ENCODE peak calls at places on chromosomes 11 and 22, in nine cellular contexts. One of them, this sample, is unnamed.

GRCh38 chr11:114175706-114176105 is 116.2 kb downstream of the ZBTB16 start:
- DNase-seq in lower leg skin: no peak
- DNase-seq in cardiac muscle cell: no peak
- DNase-seq in neural progenitor cell: no peak
- DNase-seq in fibroblast of villous mesenchyme: no peak
- DNase-seq in fibroblast of the aortic adventitia: no peak
- DNase-seq in MM.1S: no peak
- DNase-seq in neural crest cell: no peak
- DNase-seq in tibial nerve: no peak
- DNase-seq in this sample: no peak

GRCh38 chr22:39206491-39206890 is 38.3 kb downstream of the PDGFB start:
- DNase-seq in lower leg skin: no peak
- DNase-seq in cardiac muscle cell: no peak
- DNase-seq in neural progenitor cell: no peak
- DNase-seq in fibroblast of villous mesenchyme: no peak
- DNase-seq in fibroblast of the aortic adventitia: no peak
- DNase-seq in MM.1S: no peak
- DNase-seq in neural crest cell: no peak
- DNase-seq in tibial nerve: no peak
- DNase-seq in this sample: no peak

GRCh38 chr11:36213050-36213840 is 76.0 kb downstream of the COMMD9 start:
- DNase-seq in lower leg skin: no peak
- DNase-seq in cardiac muscle cell: no peak
- DNase-seq in neural progenitor cell: peak
- DNase-seq in fibroblast of villous mesenchyme: no peak
- DNase-seq in fibroblast of the aortic adventitia: no peak
- DNase-seq in MM.1S: no peak
- DNase-seq in neural crest cell: no peak
- DNase-seq in tibial nerve: no peak
- DNase-seq in this sample: no peak

GRCh38 chr11:126115253-126115540 is 52.5 kb upstream of the CDON start:
- DNase-seq in lower leg skin: no peak
- DNase-seq in cardiac muscle cell: no peak
- DNase-seq in neural progenitor cell: no peak
- DNase-seq in fibroblast of villous mesenchyme: no peak
- DNase-seq in fibroblast of the aortic adventitia: peak
- DNase-seq in MM.1S: no peak
- DNase-seq in neural crest cell: no peak
- DNase-seq in tibial nerve: no peak
- DNase-seq in this sample: no peak

GRCh38 chr22:43337946-43338345 is 5.2 kb downstream of the SCUBE1 start:
- DNase-seq in lower leg skin: no peak
- DNase-seq in cardiac muscle cell: no peak
- DNase-seq in neural progenitor cell: no peak
- DNase-seq in fibroblast of villous mesenchyme: no peak
- DNase-seq in fibroblast of the aortic adventitia: no peak
- DNase-seq in MM.1S: no peak
- DNase-seq in neural crest cell: no peak
- DNase-seq in tibial nerve: no peak
- DNase-seq in this sample: no peak

GRCh38 chr22:20588843-20589581 is 81.6 kb downstream of the MED15 start:
- DNase-seq in lower leg skin: no peak
- DNase-seq in cardiac muscle cell: no peak
- DNase-seq in neural progenitor cell: no peak
- DNase-seq in fibroblast of villous mesenchyme: no peak
- DNase-seq in fibroblast of the aortic adventitia: no peak
- DNase-seq in MM.1S: no peak
- DNase-seq in neural crest cell: no peak
- DNase-seq in tibial nerve: no peak
- DNase-seq in this sample: no peak

GRCh38 chr22:28425211-28425610 is 254.4 kb downstream of the TTC28 start:
- DNase-seq in lower leg skin: no peak
- DNase-seq in cardiac muscle cell: no peak
- DNase-seq in neural progenitor cell: no peak
- DNase-seq in fibroblast of villous mesenchyme: no peak
- DNase-seq in fibroblast of the aortic adventitia: no peak
- DNase-seq in MM.1S: no peak
- DNase-seq in neural crest cell: no peak
- DNase-seq in tibial nerve: no peak
- DNase-seq in this sample: no peak

GRCh38 chr11:73271936-73272679 is at the start of gene P2RY6:
- DNase-seq in lower leg skin: no peak
- DNase-seq in cardiac muscle cell: peak
- DNase-seq in neural progenitor cell: no peak
- DNase-seq in fibroblast of villous mesenchyme: peak
- DNase-seq in fibroblast of the aortic adventitia: peak
- DNase-seq in MM.1S: peak
- DNase-seq in neural crest cell: no peak
- DNase-seq in tibial nerve: peak
- DNase-seq in this sample: no peak

GRCh38 chr22:48376428-48376827 is 1451.2 kb downstream of the BRD1 start:
- DNase-seq in lower leg skin: no peak
- DNase-seq in cardiac muscle cell: no peak
- DNase-seq in neural progenitor cell: peak
- DNase-seq in fibroblast of villous mesenchyme: no peak
- DNase-seq in fibroblast of the aortic adventitia: no peak
- DNase-seq in MM.1S: no peak
- DNase-seq in neural crest cell: no peak
- DNase-seq in tibial nerve: no peak
- DNase-seq in this sample: no peak

GRCh38 chr22:24153959-24154358 is 27.3 kb upstream of the SUSD2 start:
- DNase-seq in lower leg skin: no peak
- DNase-seq in cardiac muscle cell: no peak
- DNase-seq in neural progenitor cell: no peak
- DNase-seq in fibroblast of villous mesenchyme: no peak
- DNase-seq in fibroblast of the aortic adventitia: no peak
- DNase-seq in MM.1S: no peak
- DNase-seq in neural crest cell: no peak
- DNase-seq in tibial nerve: no peak
- DNase-seq in this sample: no peak

GRCh38 chr11:94766656-94767291 is 1.4 kb upstream of the AMOTL1 start:
- DNase-seq in lower leg skin: no peak
- DNase-seq in cardiac muscle cell: peak
- DNase-seq in neural progenitor cell: peak
- DNase-seq in fibroblast of villous mesenchyme: peak
- DNase-seq in fibroblast of the aortic adventitia: peak
- DNase-seq in MM.1S: no peak
- DNase-seq in neural crest cell: no peak
- DNase-seq in tibial nerve: no peak
- DNase-seq in this sample: no peak

GRCh38 chr11:107592813-107593212 is 1.9 kb downstream of the ELMOD1 start:
- DNase-seq in lower leg skin: no peak
- DNase-seq in cardiac muscle cell: peak
- DNase-seq in neural progenitor cell: peak
- DNase-seq in fibroblast of villous mesenchyme: no peak
- DNase-seq in fibroblast of the aortic adventitia: no peak
- DNase-seq in MM.1S: no peak
- DNase-seq in neural crest cell: no peak
- DNase-seq in tibial nerve: no peak
- DNase-seq in this sample: no peak

GRCh38 chr11:65013692-65014145 is 241 bp upstream of the ARL2 start:
- DNase-seq in lower leg skin: no peak
- DNase-seq in cardiac muscle cell: peak
- DNase-seq in neural progenitor cell: peak
- DNase-seq in fibroblast of villous mesenchyme: peak
- DNase-seq in fibroblast of the aortic adventitia: peak
- DNase-seq in MM.1S: peak
- DNase-seq in neural crest cell: peak
- DNase-seq in tibial nerve: peak
- DNase-seq in this sample: peak
- TF ChIP-seq CTCF in lower leg skin: no peak
- TF ChIP-seq CTCF in cardiac muscle cell: no peak
- TF ChIP-seq CTCF in neural progenitor cell: peak
- TF ChIP-seq CTCF in fibroblast of villous mesenchyme: no peak
- TF ChIP-seq CTCF in fibroblast of the aortic adventitia: peak
- TF ChIP-seq CTCF in MM.1S: no peak
- TF ChIP-seq CTCF in neural crest cell: no peak
- TF ChIP-seq CTCF in tibial nerve: no peak
- TF ChIP-seq CTCF in this sample: peak

DNA sequence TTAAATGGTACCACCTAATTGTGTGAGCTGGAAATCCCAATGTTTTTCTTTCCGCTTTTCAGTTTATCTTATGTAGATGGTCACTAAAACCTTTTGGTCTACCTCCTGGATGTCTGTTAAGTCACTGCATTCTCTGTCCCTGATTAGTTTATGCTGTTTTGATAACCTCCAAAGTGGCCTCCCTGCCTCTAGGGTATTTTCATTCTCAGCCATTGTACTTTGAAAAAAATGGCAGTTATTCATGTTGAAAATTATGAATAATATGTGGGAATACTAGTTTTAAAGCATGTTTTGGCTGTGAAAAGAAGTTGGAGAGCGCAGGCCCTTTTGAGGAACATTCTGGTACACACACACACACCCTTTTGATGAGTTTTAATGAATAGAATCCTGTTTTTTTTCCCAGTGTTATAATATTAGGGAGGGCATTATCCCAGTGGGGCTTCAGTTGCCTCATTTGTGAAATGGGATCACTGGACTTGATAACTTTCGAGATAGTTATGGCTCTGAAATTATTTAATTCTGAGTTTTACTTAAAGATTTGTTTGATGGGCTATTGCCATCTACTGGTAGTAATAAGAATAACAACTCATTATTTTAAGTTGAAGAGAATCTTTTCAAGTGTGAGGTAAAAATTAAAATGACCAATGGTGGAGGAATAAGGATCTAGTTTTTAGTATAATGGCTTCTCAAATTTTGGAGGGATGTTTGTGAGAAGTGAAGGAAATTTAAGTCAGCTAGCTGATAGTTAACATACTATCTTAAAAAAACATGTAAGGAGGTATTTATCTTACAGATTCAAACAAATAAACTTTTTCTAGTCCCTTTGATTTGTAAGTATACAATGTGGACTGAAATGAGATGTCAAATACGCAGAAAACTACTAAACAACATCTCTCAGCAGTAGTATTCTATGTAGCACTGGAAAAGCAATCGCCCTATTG is 3.9 kb downstream of the FDX1 start:
- DNase-seq in lower leg skin: no peak
- DNase-seq in cardiac muscle cell: peak
- DNase-seq in neural progenitor cell: no peak
- DNase-seq in fibroblast of villous mesenchyme: peak
- DNase-seq in fibroblast of the aortic adventitia: peak
- DNase-seq in MM.1S: peak
- DNase-seq in neural crest cell: no peak
- DNase-seq in tibial nerve: no peak
- DNase-seq in this sample: peak
- TF ChIP-seq CTCF in lower leg skin: no peak
- TF ChIP-seq CTCF in cardiac muscle cell: peak
- TF ChIP-seq CTCF in neural progenitor cell: peak
- TF ChIP-seq CTCF in fibroblast of villous mesenchyme: peak
- TF ChIP-seq CTCF in fibroblast of the aortic adventitia: peak
- TF ChIP-seq CTCF in MM.1S: peak
- TF ChIP-seq CTCF in neural crest cell: peak
- TF ChIP-seq CTCF in tibial nerve: peak
- TF ChIP-seq CTCF in this sample: peak

GRCh38 chr11:4018641-4019040 is 76.0 kb upstream of the RRM1 start:
- DNase-seq in lower leg skin: no peak
- DNase-seq in cardiac muscle cell: no peak
- DNase-seq in neural progenitor cell: no peak
- DNase-seq in fibroblast of villous mesenchyme: no peak
- DNase-seq in fibroblast of the aortic adventitia: no peak
- DNase-seq in MM.1S: no peak
- DNase-seq in neural crest cell: no peak
- DNase-seq in tibial nerve: no peak
- DNase-seq in this sample: no peak
- TF ChIP-seq CTCF in lower leg skin: no peak
- TF ChIP-seq CTCF in cardiac muscle cell: no peak
- TF ChIP-seq CTCF in neural progenitor cell: no peak
- TF ChIP-seq CTCF in fibroblast of villous mesenchyme: no peak
- TF ChIP-seq CTCF in fibroblast of the aortic adventitia: no peak
- TF ChIP-seq CTCF in MM.1S: no peak
- TF ChIP-seq CTCF in neural crest cell: no peak
- TF ChIP-seq CTCF in tibial nerve: no peak
- TF ChIP-seq CTCF in this sample: no peak

DNA sequence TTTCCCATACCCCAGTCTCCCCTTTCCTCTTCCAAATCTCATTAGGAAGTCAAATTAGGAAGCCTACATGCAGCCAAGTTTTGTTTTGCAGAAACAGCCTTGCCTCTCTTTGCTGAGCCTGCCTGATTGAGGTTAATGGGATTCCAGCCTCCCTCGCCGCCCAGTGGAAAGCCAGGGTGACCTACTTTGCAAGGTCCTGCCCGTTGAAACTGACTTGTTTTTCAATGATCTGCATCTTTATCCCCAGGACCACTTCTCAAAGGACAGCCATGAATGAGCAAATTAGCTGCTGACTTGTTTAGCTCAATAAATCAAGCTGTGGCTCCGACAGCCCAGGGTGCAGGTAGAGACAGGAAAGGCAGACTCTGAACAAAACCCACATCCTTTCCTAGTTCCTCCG is 110.4 kb downstream of the RRAS2 start:
- DNase-seq in lower leg skin: no peak
- DNase-seq in cardiac muscle cell: no peak
- DNase-seq in neural progenitor cell: peak
- DNase-seq in fibroblast of villous mesenchyme: no peak
- DNase-seq in fibroblast of the aortic adventitia: no peak
- DNase-seq in MM.1S: no peak
- DNase-seq in neural crest cell: peak
- DNase-seq in tibial nerve: peak
- DNase-seq in this sample: no peak
- TF ChIP-seq CTCF in lower leg skin: no peak
- TF ChIP-seq CTCF in cardiac muscle cell: peak
- TF ChIP-seq CTCF in neural progenitor cell: peak
- TF ChIP-seq CTCF in fibroblast of villous mesenchyme: no peak
- TF ChIP-seq CTCF in fibroblast of the aortic adventitia: no peak
- TF ChIP-seq CTCF in MM.1S: no peak
- TF ChIP-seq CTCF in neural crest cell: no peak
- TF ChIP-seq CTCF in tibial nerve: no peak
- TF ChIP-seq CTCF in this sample: no peak